ENCODE peak calls at places on chromosomes 13 and 19, in four cellular contexts. One of them, this sample, is unnamed. For H3K27me3 and H3K4me1, the result is how much of the 10 kb centered on the place peaks cover.

GRCh38 chr13:108121406-108121805 is 93.9 kb downstream of the LIG4 start:
- DNase-seq in heart right ventricle: no peak
- DNase-seq in right atrium auricular region: no peak
- DNase-seq in IMR-90: no peak
- DNase-seq in this sample: no peak

GRCh38 chr13:29162638-29163037 is 342.5 kb downstream of the MTUS2 start:
- DNase-seq in heart right ventricle: no peak
- DNase-seq in right atrium auricular region: no peak
- DNase-seq in IMR-90: no peak
- DNase-seq in this sample: no peak

GRCh38 chr19:15251749-15252397 is 19.6 kb upstream of the EPHX3 start:
- DNase-seq in heart right ventricle: peak
- DNase-seq in right atrium auricular region: peak
- DNase-seq in IMR-90: peak
- DNase-seq in this sample: peak

GRCh38 chr13:69947577-69947976 is 160.0 kb upstream of the ATXN8OS start:
- DNase-seq in heart right ventricle: no peak
- DNase-seq in right atrium auricular region: no peak
- DNase-seq in IMR-90: no peak
- DNase-seq in this sample: no peak

GRCh38 chr19:50534478-50534877 is 20.8 kb upstream of the ASPDH start:
- DNase-seq in heart right ventricle: no peak
- DNase-seq in right atrium auricular region: no peak
- DNase-seq in IMR-90: no peak
- DNase-seq in this sample: no peak

GRCh38 chr13:54536112-54536511 is 1507.5 kb downstream of the OLFM4 start:
- DNase-seq in heart right ventricle: peak
- DNase-seq in right atrium auricular region: no peak
- DNase-seq in IMR-90: no peak
- DNase-seq in this sample: no peak

GRCh38 chr13:103883152-103883551 is 816.9 kb upstream of the SLC10A2 start:
- DNase-seq in heart right ventricle: peak
- DNase-seq in right atrium auricular region: peak
- DNase-seq in IMR-90: peak
- DNase-seq in this sample: peak

GRCh38 chr13:29922896-29923295 is 72.5 kb upstream of the UBL3 start:
- DNase-seq in heart right ventricle: no peak
- DNase-seq in right atrium auricular region: no peak
- DNase-seq in IMR-90: peak
- DNase-seq in this sample: no peak

GRCh38 chr19:21569497-21569870 is 64.1 kb downstream of the ZNF429 start:
- DNase-seq in heart right ventricle: no peak
- DNase-seq in right atrium auricular region: no peak
- DNase-seq in IMR-90: no peak
- DNase-seq in this sample: no peak

GRCh38 chr19:47022140-47022536 is 2.5 kb downstream of the NPAS1 start:
- DNase-seq in heart right ventricle: no peak
- DNase-seq in right atrium auricular region: no peak
- DNase-seq in IMR-90: no peak
- DNase-seq in this sample: no peak

GRCh38 chr19:19261350-19262189 is 11.5 kb downstream of the TM6SF2 start:
- DNase-seq in heart right ventricle: no peak
- DNase-seq in right atrium auricular region: no peak
- DNase-seq in IMR-90: no peak
- DNase-seq in this sample: no peak

GRCh38 chr19:50465986-50466771 is 10.1 kb upstream of the EMC10 start:
- DNase-seq in heart right ventricle: no peak
- DNase-seq in right atrium auricular region: no peak
- DNase-seq in IMR-90: no peak
- DNase-seq in this sample: no peak

GRCh38 chr13:36981156-36981743 is 17.9 kb downstream of the ALG5 start:
- DNase-seq in heart right ventricle: no peak
- DNase-seq in right atrium auricular region: no peak
- DNase-seq in IMR-90: peak
- DNase-seq in this sample: no peak

GRCh38 chr13:109093988-109094387 is 464.6 kb downstream of the MYO16 start:
- DNase-seq in heart right ventricle: no peak
- DNase-seq in right atrium auricular region: no peak
- DNase-seq in IMR-90: no peak
- DNase-seq in this sample: no peak

GRCh38 chr13:76711515-76712182 is 174.6 kb downstream of the KCTD12 start:
- DNase-seq in heart right ventricle: peak
- DNase-seq in right atrium auricular region: peak
- DNase-seq in IMR-90: peak
- DNase-seq in this sample: peak

GRCh38 chr13:49060698-49061387 is 85.1 kb downstream of the FNDC3A start:
- DNase-seq in heart right ventricle: no peak
- DNase-seq in right atrium auricular region: no peak
- DNase-seq in IMR-90: peak
- DNase-seq in this sample: no peak

GRCh38 chr19:47253467-47253881 is 2.9 kb upstream of the CCDC9 start:
- DNase-seq in heart right ventricle: no peak
- DNase-seq in right atrium auricular region: no peak
- DNase-seq in IMR-90: peak
- DNase-seq in this sample: no peak

DNA sequence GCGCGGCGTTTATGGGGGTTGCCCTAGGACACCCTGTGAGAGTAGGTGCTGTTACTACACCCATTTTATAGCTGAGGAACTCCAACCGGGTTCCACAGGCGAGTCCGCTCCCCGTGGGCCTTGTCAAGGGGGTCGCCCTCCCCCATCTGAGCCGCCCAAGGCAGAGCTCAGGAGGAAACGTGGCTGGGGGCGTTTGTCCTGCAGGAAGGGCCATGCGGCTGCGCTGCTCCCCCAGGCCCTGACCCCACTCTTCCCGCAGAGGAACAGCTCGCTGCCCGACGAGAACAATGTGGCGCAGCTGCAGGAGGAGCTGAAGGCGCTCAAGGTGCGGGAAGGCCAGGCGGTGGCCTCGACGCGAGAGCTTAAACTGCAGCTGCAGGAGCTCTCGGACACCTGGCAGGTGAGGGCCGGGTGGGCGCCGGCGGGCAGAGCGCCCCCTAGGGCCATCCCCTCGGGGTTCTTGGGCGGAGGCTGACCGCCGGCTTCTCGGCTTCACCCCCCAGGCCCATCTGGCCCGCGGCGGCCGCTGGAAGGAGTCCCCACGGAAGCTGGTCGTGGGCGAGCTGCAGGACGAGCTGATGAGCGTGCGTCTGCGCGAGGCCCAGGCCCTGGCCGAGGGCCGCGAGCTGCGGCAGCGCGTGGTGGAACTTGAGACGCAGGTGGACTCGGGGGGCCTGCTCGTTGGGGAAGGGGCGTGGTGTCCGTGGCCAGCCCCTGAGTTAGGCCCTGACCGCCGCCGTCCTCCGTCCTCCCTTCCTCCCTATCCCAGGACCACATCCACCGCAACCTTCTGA is 12.4 kb downstream of the PRR36 start:
- DNase-seq in heart right ventricle: no peak
- DNase-seq in right atrium auricular region: no peak
- DNase-seq in IMR-90: no peak
- DNase-seq in this sample: no peak
- H3K27me3 ChIP-seq in heart right ventricle: half or more
- H3K27me3 ChIP-seq in right atrium auricular region: under half
- H3K27me3 ChIP-seq in IMR-90: under half
- H3K27me3 ChIP-seq in this sample: under half

GRCh38 chr13:110469597-110469996 is 91.9 kb downstream of the RAB20 start:
- DNase-seq in heart right ventricle: no peak
- DNase-seq in right atrium auricular region: no peak
- DNase-seq in IMR-90: no peak
- DNase-seq in this sample: no peak

GRCh38 chr13:110471833-110472162 is 89.7 kb downstream of the RAB20 start:
- DNase-seq in heart right ventricle: peak
- DNase-seq in right atrium auricular region: peak
- DNase-seq in IMR-90: peak
- DNase-seq in this sample: peak

GRCh38 chr13:110470272-110471009 is 91.1 kb downstream of the RAB20 start:
- DNase-seq in heart right ventricle: no peak
- DNase-seq in right atrium auricular region: no peak
- DNase-seq in IMR-90: no peak
- DNase-seq in this sample: no peak

GRCh38 chr13:110472904-110473563 is 88.5 kb downstream of the RAB20 start:
- DNase-seq in heart right ventricle: no peak
- DNase-seq in right atrium auricular region: no peak
- DNase-seq in IMR-90: no peak
- DNase-seq in this sample: no peak

GRCh38 chr13:110471156-110471832 is 90.2 kb downstream of the RAB20 start:
- DNase-seq in heart right ventricle: no peak
- DNase-seq in right atrium auricular region: no peak
- DNase-seq in IMR-90: no peak
- DNase-seq in this sample: no peak
- H3K4me1 ChIP-seq in heart right ventricle: under half
- H3K4me1 ChIP-seq in right atrium auricular region: under half
- H3K4me1 ChIP-seq in IMR-90: under half
- H3K4me1 ChIP-seq in this sample: under half

GRCh38 chr19:8334458-8335342 is 8.4 kb downstream of the KANK3 start:
- DNase-seq in heart right ventricle: no peak
- DNase-seq in right atrium auricular region: no peak
- DNase-seq in IMR-90: peak
- DNase-seq in this sample: peak
- H3K27me3 ChIP-seq in heart right ventricle: half or more
- H3K27me3 ChIP-seq in right atrium auricular region: under half
- H3K27me3 ChIP-seq in IMR-90: under half
- H3K27me3 ChIP-seq in this sample: under half

GRCh38 chr19:443005-443404 is 17.8 kb downstream of the SHC2 start:
- DNase-seq in heart right ventricle: no peak
- DNase-seq in right atrium auricular region: no peak
- DNase-seq in IMR-90: no peak
- DNase-seq in this sample: no peak

GRCh38 chr19:444677-445210 is 16.1 kb downstream of the SHC2 start:
- DNase-seq in heart right ventricle: no peak
- DNase-seq in right atrium auricular region: no peak
- DNase-seq in IMR-90: no peak
- DNase-seq in this sample: no peak

GRCh38 chr19:441213-441823 is 19.5 kb downstream of the SHC2 start:
- DNase-seq in heart right ventricle: no peak
- DNase-seq in right atrium auricular region: no peak
- DNase-seq in IMR-90: no peak
- DNase-seq in this sample: no peak

GRCh38 chr19:440391-441212 is 20.2 kb downstream of the SHC2 start:
- DNase-seq in heart right ventricle: no peak
- DNase-seq in right atrium auricular region: no peak
- DNase-seq in IMR-90: no peak
- DNase-seq in this sample: no peak

DNA sequence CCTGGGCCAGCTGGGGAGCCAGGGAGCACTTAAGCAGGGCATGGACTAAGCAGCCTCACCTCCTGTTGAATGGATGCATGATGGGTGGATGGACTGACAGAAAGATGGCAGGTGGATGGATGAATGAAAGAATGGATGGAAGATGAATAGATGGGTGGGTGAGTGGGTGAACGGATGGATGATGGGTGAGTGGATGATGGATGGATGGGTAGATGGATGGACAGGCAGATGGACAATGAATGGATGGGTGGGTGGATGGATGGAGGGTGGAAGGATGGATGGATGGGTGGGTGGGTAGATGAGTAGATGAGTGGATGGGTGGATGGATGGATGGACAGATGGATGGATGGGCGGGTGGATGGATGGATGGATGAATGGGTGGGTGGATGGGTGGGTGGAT is 18.7 kb downstream of the SHC2 start:
- DNase-seq in heart right ventricle: no peak
- DNase-seq in right atrium auricular region: no peak
- DNase-seq in IMR-90: no peak
- DNase-seq in this sample: no peak
- H3K4me1 ChIP-seq in heart right ventricle: under half
- H3K4me1 ChIP-seq in right atrium auricular region: under half
- H3K4me1 ChIP-seq in IMR-90: under half
- H3K4me1 ChIP-seq in this sample: under half

DNA sequence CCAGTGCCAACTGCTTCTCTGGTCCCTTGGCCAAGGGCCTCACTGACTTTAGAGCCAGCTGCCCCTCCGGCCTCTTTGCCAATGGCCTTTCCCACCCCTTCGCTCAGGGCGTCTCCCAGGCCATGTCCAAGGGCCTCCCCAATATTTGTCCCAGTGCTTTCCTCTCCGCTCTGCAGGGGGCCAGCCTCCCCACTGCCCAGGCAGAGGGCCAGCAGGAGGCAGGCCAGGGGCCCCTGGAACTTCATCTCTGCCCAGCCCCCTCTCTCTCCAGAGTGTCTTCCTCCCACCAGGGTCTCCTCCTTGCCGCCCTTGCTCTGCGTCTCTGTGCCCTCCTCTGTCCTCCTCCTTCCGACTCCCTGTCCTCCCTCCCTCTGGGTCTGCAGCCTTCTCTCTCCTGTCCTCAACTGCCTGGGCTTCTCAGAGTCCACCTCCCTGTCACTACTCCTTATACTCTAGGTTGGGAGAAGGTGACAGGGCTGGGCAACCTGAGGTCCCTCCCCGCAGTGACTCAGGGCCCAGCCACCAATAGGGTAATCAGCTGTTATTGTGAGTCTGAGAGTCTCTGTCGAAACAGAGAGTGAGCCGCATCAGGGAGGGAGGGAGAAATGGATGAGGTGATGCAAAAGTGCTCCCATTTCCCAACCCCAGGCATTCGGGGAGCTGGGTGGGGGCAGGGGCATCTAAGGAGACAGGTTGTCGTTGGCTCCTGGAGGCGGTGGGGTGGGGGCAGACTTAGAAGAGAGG is at the start of gene DMKN:
- DNase-seq in heart right ventricle: no peak
- DNase-seq in right atrium auricular region: peak
- DNase-seq in IMR-90: peak
- DNase-seq in this sample: no peak
- H3K27me3 ChIP-seq in heart right ventricle: half or more
- H3K27me3 ChIP-seq in right atrium auricular region: under half
- H3K27me3 ChIP-seq in IMR-90: under half
- H3K27me3 ChIP-seq in this sample: under half